ENCODE peak calls at places on chromosomes 1 and 21, in eight cellular contexts. U is astrocyte of the spinal cord; W is transverse colon; K is adrenal gland; V is tibial artery; O is lower lobe of right lung; P is uterus; S is CD8-positive, alpha-beta T cell. N is an unnamed sample.

GRCh38 chr1:167219194-167219593 is 1.5 kb upstream of the POU2F1 start:
- DNase-seq in U (no peak), W (no peak), K (no peak), V (no peak), O (no peak), P (no peak), S (no peak), N (no peak)

GRCh38 chr1:116409751-116410182 is 36.7 kb downstream of the ATP1A1 start:
- DNase-seq in U (no peak), W (no peak), K (no peak), V (no peak), O (no peak), P (no peak), S (no peak), N (no peak)

GRCh38 chr1:147837129-147837776 is 65.3 kb upstream of the GJA8 start:
- DNase-seq in U (no peak), W (no peak), K (no peak), V (no peak), O (no peak), P (no peak), S (no peak), N (no peak)

GRCh38 chr1:181905944-181906597 is 155.4 kb downstream of the ZNF648 start:
- DNase-seq in U (no peak), W (no peak), K (no peak), V (no peak), O (no peak), P (no peak), S (no peak), N (no peak)

GRCh38 chr1:91884459-91885290 is 1.3 kb downstream of the TGFBR3 start:
- DNase-seq in U (peak; percentile 20), W (peak; percentile 35), K (peak; percentile 33), V (no peak), O (no peak), P (no peak), S (peak; percentile 46), N (no peak)

GRCh38 chr1:202571719-202572339 is 138.4 kb downstream of the SYT2 start:
- DNase-seq in U (peak; percentile 51), W (no peak), K (peak; percentile 29), V (no peak), O (no peak), P (no peak), S (no peak), N (no peak)

GRCh38 chr1:112359961-112360767 is 35.9 kb upstream of the CTTNBP2NL start:
- DNase-seq in U (peak; percentile 50), W (peak; percentile 79), K (peak; percentile 72), V (peak; percentile 84), O (peak; percentile 62), P (peak; percentile 76), S (no peak), N (no peak)

GRCh38 chr1:234544094-234544579 is 65.2 kb upstream of the TARBP1 start:
- DNase-seq in U (peak; percentile 95), W (peak; percentile 76), K (peak; percentile 79), V (peak; percentile 73), O (no peak), P (peak; percentile 94), S (peak; percentile 54), N (peak; percentile 71)

GRCh38 chr1:38193040-38193439 is 146.4 kb upstream of the POU3F1 start:
- DNase-seq in U (no peak), W (no peak), K (no peak), V (no peak), O (no peak), P (no peak), S (no peak), N (no peak)

GRCh38 chr21:44878053-44878982 is 4.8 kb upstream of the PTTG1IP start:
- DNase-seq in U (no peak), W (peak; percentile 39), K (no peak), V (no peak), O (no peak), P (no peak), S (no peak), N (no peak)

GRCh38 chr1:39987869-39988268 is 32.9 kb downstream of the MFSD2A start:
- DNase-seq in U (no peak), W (no peak), K (no peak), V (no peak), O (no peak), P (no peak), S (no peak), N (peak; percentile 38)

GRCh38 chr1:180231506-180232420 is 1.7 kb downstream of the LHX4 start:
- DNase-seq in U (peak; percentile 43), W (no peak), K (no peak), V (no peak), O (no peak), P (no peak), S (peak; percentile 12), N (peak; percentile 47)

GRCh38 chr1:21290546-21290944 is 282 bp upstream of the ECE1 start:
- DNase-seq in U (no peak), W (no peak), K (no peak), V (no peak), O (no peak), P (no peak), S (no peak), N (no peak)

GRCh38 chr1:116356673-116357072 is 16.4 kb upstream of the ATP1A1 start:
- DNase-seq in U (no peak), W (no peak), K (no peak), V (no peak), O (no peak), P (no peak), S (no peak), N (no peak)

GRCh38 chr1:6959491-6959890 is 174.2 kb downstream of the CAMTA1 start:
- DNase-seq in U (no peak), W (no peak), K (no peak), V (no peak), O (no peak), P (no peak), S (no peak), N (peak; percentile 88)

GRCh38 chr1:92953491-92953890 is 7.8 kb downstream of the DIPK1A start:
- DNase-seq in U (no peak), W (no peak), K (no peak), V (no peak), O (no peak), P (no peak), S (peak; percentile 38), N (no peak)

GRCh38 chr1:151831605-151832004 is at the start of gene RORC:
- DNase-seq in U (no peak), W (peak; percentile 79), K (no peak), V (no peak), O (peak; percentile 84), P (no peak), S (no peak), N (peak; percentile 75)
- TF ChIP-seq CTCF in U (no peak), W (no peak), K (no peak), V (no peak), O (no peak), P (no peak), S (no peak), N (no peak)

GRCh38 chr1:155069551-155070391 is 6.2 kb downstream of the EFNA4 start:
- DNase-seq in U (no peak), W (no peak), K (peak; percentile 45), V (no peak), O (no peak), P (no peak), S (no peak), N (no peak)
- H3K4me3 ChIP-seq in U (no peak overlapping the region), W (no peak overlapping the region), K (no peak overlapping the region), V (no peak overlapping the region), O (no peak overlapping the region), P (no peak overlapping the region), S (no peak overlapping the region), N (no peak overlapping the region)

DNA sequence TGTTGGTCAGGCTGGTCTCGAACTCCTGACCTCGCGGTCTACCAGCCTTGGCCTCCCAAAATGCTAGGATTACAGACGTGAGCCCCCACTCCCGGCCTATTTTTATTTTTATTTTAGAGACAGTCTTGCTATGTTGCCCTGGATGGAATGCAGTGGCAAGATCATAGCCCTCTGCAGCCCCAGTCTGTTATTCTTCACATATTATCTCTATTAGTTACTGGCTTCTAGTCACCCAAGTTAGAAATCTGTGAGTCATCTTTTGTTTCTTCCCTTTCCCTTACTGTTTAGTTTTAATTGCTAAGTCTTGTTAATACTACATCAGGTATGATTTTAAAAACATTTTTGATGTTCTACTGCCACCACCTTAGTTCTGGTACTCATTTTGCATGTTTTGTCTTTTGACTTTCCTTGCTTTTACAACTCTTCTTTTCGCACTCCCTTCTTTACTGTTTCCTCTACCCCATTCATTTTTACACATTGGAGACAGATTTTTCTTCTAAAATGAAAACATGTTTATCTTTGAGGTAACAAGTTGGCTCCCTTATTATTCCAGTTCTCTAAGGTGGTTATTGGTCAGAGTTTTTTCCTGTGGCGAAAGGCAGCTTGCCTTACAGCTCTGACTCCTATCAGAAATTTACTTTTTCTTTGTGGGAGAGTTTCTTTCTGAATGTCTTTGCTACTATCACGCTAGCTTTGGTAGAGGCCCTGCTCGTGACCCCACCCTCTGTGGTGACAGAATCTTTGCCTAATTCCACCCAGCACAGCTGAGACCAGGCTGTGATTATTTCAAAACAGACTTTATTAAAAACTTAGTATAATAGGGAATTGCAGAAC is 19.5 kb downstream of the ZMYM4 start:
- DNase-seq in U (peak; percentile 74), W (no peak), K (no peak), V (no peak), O (no peak), P (no peak), S (no peak), N (no peak)
- TF ChIP-seq CTCF in U (no peak), W (no peak), K (no peak), V (no peak), O (no peak), P (no peak), S (no peak), N (no peak)

DNA sequence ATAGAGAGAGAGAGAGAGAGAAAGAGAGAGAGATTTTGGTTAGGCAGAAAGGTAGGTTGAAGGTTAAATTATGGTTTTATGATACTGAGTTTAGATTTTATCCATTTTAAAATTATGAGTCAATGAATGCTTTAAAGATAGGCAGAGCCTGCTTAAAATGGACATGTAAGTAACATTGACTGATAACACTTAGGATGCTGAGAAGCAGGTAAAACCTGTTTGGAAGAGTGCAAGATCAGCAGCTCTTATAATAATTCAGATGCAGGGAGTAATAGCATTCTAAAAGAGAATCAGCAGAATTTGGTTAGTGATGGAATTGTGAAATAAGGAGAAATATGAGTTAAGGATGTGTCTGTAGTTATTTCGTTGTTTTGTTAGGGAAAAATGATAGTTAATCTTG is 446.6 kb downstream of the PLA2G4A start:
- DNase-seq in U (no peak), W (no peak), K (no peak), V (no peak), O (no peak), P (no peak), S (no peak), N (peak; percentile 67)
- H3K4me3 ChIP-seq in U (no peak overlapping the region), W (no peak overlapping the region), K (no peak overlapping the region), V (no peak overlapping the region), O (no peak overlapping the region), P (no peak overlapping the region), S (no peak overlapping the region), N (no peak overlapping the region)

DNA sequence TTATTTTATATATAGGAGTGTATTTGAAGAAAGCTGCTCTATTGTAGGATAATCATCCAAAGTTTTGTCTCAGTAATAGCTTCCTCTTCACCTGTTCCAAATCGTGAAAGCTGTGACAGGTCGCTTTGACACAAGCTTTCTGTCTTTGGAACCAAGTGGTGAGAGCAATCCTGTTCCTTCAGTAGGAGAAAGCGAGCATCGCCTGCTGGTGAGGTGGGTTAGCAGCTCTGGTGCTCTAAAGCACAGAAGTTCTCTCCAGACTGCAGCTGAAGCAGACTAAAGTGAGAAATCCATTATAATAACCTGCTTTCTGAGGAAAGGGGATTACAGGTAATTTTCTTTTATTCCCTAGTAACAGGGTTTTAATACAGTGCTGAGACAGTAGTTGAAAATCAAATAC is 803.8 kb downstream of the ADGRL2 start:
- DNase-seq in U (no peak), W (no peak), K (no peak), V (no peak), O (no peak), P (no peak), S (no peak), N (peak; percentile 26)
- TF ChIP-seq CTCF in U (peak; percentile 27), W (no peak), K (no peak), V (no peak), O (no peak), P (no peak), S (no peak), N (peak; percentile 92)

GRCh38 chr1:52424238-52424637 is 19.8 kb downstream of the PRPF38A start:
- DNase-seq in U (no peak), W (no peak), K (no peak), V (no peak), O (no peak), P (no peak), S (peak; percentile 27), N (no peak)
- H3K4me3 ChIP-seq in U (no peak overlapping the region), W (no peak overlapping the region), K (no peak overlapping the region), V (no peak overlapping the region), O (no peak overlapping the region), P (no peak overlapping the region), S (no peak overlapping the region), N (no peak overlapping the region)

N was measured in LNCaP clone FGC.